ENCODE peak calls at places on chromosomes 1 and 21, in five cellular contexts. E, B, J, S and O are unnamed samples. For H3K4me1, the result is how much of the 10 kb centered on the place peaks cover.

GRCh38 chr1:27536767-27537166 is 46.8 kb upstream of the WASF2 start:
- DNase-seq in E (peak), B (peak), J (no peak), S (no peak), O (peak)

GRCh38 chr1:26786437-26787380 is 1.0 kb upstream of the PIGV start:
- DNase-seq in E (peak), B (peak), J (peak), S (peak), O (peak)

GRCh38 chr1:29703596-29703995 is 467.3 kb downstream of the PTPRU start:
- DNase-seq in E (no peak), B (no peak), J (no peak), S (no peak), O (no peak)

GRCh38 chr1:51945591-51945990 is 44.9 kb downstream of the RAB3B start:
- DNase-seq in E (no peak), B (no peak), J (no peak), S (no peak), O (no peak)

GRCh38 chr1:111605553-111605952 is 14.0 kb upstream of the RAP1A start:
- DNase-seq in E (peak), B (peak), J (no peak), S (no peak), O (peak)

GRCh38 chr1:110675060-110675791 is 486 bp upstream of the KCNA3 start:
- DNase-seq in E (no peak), B (no peak), J (no peak), S (no peak), O (peak)

GRCh38 chr1:210236840-210237409 is 4.3 kb downstream of the SERTAD4 start:
- DNase-seq in E (peak), B (peak), J (no peak), S (peak), O (peak)

GRCh38 chr21:17454315-17455027 is 58.4 kb upstream of the CXADR start:
- DNase-seq in E (no peak), B (no peak), J (no peak), S (no peak), O (peak)

GRCh38 chr21:44730951-44731579 is 19.7 kb upstream of the TSPEAR start:
- DNase-seq in E (no peak), B (no peak), J (no peak), S (no peak), O (no peak)

GRCh38 chr1:43565600-43566360 is 35.1 kb downstream of the PTPRF start:
- DNase-seq in E (peak), B (peak), J (peak), S (no peak), O (peak)

GRCh38 chr1:68600049-68600661 is 103.3 kb upstream of the DEPDC1 start:
- DNase-seq in E (no peak), B (no peak), J (no peak), S (no peak), O (no peak)

GRCh38 chr1:167808104-167808503 is 86.3 kb downstream of the MPZL1 start:
- DNase-seq in E (no peak), B (no peak), J (no peak), S (no peak), O (no peak)

GRCh38 chr1:39266269-39266668 is 61.8 kb downstream of the MACF1 start:
- DNase-seq in E (no peak), B (no peak), J (no peak), S (no peak), O (no peak)

GRCh38 chr1:232334246-232334645 is 295.7 kb downstream of the SIPA1L2 start:
- DNase-seq in E (no peak), B (no peak), J (no peak), S (no peak), O (no peak)

GRCh38 chr21:37367301-37367757 is 756 bp downstream of the DYRK1A start:
- DNase-seq in E (no peak), B (no peak), J (peak), S (no peak), O (no peak)

GRCh38 chr1:229203991-229204632 is 66.8 kb upstream of the RAB4A start:
- DNase-seq in E (no peak), B (no peak), J (no peak), S (no peak), O (no peak)

GRCh38 chr1:164802573-164803282 is 243.7 kb downstream of the PBX1 start:
- DNase-seq in E (no peak), B (no peak), J (no peak), S (no peak), O (no peak)
- H3K4me1 ChIP-seq in E (under half), B (under half), J (under half), S (under half), O (under half)

DNA sequence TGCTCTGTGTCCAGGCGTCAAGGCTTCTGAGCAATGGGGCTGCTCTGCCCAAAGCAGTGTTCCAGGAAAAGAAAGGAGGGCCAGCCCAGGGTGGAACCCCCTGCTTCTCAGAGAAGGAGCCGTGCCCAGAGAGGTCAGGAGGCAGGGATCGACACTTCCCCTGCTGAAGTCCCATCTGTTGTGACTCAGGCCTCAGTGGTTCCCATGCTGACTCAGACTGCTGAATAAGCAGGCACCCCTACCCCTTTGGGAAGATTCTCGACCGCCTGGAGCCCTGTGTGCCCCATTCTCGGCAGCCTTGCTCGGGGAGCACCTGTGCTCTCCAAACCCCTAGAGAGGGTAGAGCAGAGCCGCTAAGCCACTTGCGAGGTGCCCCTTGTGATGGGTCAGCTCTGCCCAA is 23.9 kb downstream of the PKP1 start:
- DNase-seq in E (no peak), B (no peak), J (no peak), S (no peak), O (no peak)
- H3K27ac ChIP-seq in E (no peak), B (no peak), J (no peak), S (peak), O (no peak)

GRCh38 chr1:201892211-201892610 is 3.5 kb downstream of the SHISA4 start:
- DNase-seq in E (no peak), B (no peak), J (no peak), S (no peak), O (no peak)
- H3K4me1 ChIP-seq in E (under half), B (half or more), J (under half), S (under half), O (under half)

GRCh38 chr21:46182548-46183336 is 1.5 kb downstream of the SPATC1L start:
- DNase-seq in E (no peak), B (no peak), J (no peak), S (no peak), O (peak)

GRCh38 chr21:46185717-46186116 is 1.5 kb upstream of the SPATC1L start:
- DNase-seq in E (peak), B (no peak), J (no peak), S (no peak), O (no peak)

GRCh38 chr21:46187251-46187650 is 3.0 kb upstream of the SPATC1L start:
- DNase-seq in E (peak), B (no peak), J (no peak), S (no peak), O (no peak)

GRCh38 chr21:46183910-46184624 is at the start of gene SPATC1L:
- DNase-seq in E (peak), B (peak), J (no peak), S (peak), O (peak)

DNA sequence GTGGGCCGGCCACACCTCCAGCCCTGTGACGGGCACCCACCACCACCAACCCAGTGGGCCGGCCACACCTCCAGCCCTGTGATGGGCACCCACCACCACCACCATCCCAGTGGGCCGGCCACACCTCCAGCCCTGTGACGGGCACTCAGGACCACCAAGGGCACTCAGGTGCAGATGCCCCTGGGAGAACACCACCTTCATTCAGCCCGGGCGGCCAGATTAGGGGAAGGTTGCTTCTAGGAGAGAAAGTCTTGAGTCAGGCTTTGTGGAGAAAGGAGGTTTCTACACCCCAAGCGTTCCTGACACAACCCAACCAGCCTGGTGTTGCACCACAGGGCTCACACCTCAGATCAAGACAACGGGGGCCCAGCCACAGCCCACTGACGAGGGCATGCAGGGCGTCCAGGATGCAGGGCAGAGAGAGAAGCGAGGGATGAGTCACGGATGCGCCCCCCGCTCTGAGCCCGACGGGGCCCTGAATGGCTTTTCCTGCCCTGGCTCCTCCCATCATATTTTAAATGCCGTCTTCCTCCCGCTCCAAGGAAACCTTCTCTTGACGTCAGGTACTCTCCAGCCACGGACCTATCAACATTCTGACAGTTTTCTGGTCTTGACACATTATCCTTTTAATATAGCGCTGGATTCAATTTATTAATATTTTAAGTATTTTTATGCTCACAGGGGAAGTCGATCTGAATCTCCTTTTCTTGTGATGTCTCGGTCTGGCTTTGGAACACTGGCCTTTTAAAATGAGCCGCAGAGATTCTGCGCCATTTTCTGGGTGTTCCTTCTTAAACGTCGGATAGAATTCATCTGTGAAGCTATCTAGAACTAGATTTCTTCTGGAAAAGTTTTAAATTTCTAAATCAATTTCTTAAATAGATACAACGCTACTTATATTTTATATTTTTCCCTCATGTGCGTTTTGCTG is 631 bp upstream of the SPATC1L start:
- DNase-seq in E (peak), B (peak), J (peak), S (peak), O (peak)
- H3K27ac ChIP-seq in E (no peak), B (peak), J (peak), S (peak), O (peak)

DNA sequence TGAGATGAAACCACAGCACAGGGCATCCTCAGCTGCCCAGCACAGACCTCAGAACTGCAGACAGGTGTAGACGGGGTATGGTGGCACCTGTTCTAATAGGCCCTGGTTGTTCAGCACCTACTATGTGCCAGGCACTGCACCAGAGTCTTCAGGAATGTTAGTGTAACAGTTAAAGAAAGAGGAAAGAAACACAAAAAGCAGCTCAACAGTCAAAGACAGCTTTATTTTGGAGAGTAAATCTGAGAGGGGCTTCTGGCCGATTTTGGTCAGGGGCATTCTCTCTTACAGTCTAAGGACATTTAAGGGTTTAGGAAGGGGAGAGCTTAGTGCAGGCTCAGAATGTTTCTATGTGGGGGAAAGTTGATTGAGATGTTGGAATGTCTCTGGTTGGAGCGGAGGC is 45.2 kb upstream of the ACTL8 start:
- DNase-seq in E (no peak), B (no peak), J (no peak), S (no peak), O (no peak)
- H3K4me1 ChIP-seq in E (under half), B (under half), J (under half), S (under half), O (under half)

GRCh38 chr21:42079939-42080787 is 9.0 kb downstream of the UMODL1 start:
- DNase-seq in E (no peak), B (no peak), J (no peak), S (no peak), O (no peak)

GRCh38 chr21:42081931-42082381 is 10.8 kb downstream of the UMODL1 start:
- DNase-seq in E (no peak), B (no peak), J (no peak), S (no peak), O (no peak)

GRCh38 chr21:42081138-42081537 is 10.0 kb downstream of the UMODL1 start:
- DNase-seq in E (no peak), B (no peak), J (no peak), S (no peak), O (no peak)

GRCh38 chr21:42079008-42079938 is 8.2 kb downstream of the UMODL1 start:
- DNase-seq in E (no peak), B (no peak), J (no peak), S (no peak), O (no peak)

GRCh38 chr21:42080788-42081083 is 9.6 kb downstream of the UMODL1 start:
- DNase-seq in E (no peak), B (no peak), J (no peak), S (no peak), O (no peak)
- H3K27ac ChIP-seq in E (no peak), B (no peak), J (no peak), S (no peak), O (no peak)

DNA sequence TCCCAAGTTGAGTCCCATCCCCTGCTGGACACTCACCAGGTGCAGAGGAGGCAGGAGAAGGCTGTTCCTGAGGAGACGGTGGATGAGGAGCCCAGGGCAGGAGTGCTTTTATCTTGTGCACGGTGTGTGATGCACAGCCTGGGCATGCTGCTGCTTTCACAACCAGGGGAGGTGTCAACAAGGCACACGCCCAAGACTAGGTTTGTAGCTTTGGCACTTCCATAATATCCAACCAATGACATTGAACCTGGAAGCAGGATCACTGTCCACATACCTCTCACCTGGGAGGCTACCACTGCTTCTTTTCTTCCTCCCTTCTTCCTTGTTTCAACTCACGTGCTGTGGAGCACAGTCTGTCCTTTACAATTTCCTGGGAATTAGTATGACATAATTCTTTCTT is at the start of gene LCE3D:
- DNase-seq in E (no peak), B (no peak), J (no peak), S (no peak), O (no peak)
- H3K4me1 ChIP-seq in E (under half), B (under half), J (under half), S (under half), O (under half)

GRCh38 chr1:95451054-95451453 is 217.0 kb downstream of the RWDD3 start:
- DNase-seq in E (no peak), B (no peak), J (no peak), S (no peak), O (no peak)

GRCh38 chr1:95451904-95452303 is 217.9 kb downstream of the RWDD3 start:
- DNase-seq in E (no peak), B (no peak), J (no peak), S (no peak), O (no peak)

DNA sequence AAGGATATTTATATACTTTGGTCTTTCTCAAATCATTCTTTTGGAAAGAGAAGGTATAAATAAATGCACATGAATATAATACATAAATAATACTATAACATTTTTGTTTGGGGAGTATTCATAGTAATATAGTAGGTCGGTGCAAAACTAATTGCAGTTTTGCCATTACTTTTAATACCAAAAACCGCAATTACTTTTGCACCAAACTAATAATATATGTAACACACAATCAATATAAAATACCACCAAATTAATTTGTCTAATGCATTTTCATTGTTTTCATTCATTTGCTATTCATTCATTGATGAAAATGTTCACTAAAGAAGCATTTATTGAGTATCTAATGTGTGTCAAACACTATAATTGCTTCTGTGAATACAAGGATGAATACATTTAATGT is 219.0 kb downstream of the RWDD3 start:
- DNase-seq in E (no peak), B (no peak), J (no peak), S (no peak), O (no peak)
- H3K27ac ChIP-seq in E (no peak), B (no peak), J (no peak), S (no peak), O (no peak)

GRCh38 chr1:40723196-40723955 is 31.9 kb downstream of the NFYC start:
- DNase-seq in E (no peak), B (no peak), J (no peak), S (peak), O (no peak)
- H3K4me1 ChIP-seq in E (under half), B (under half), J (under half), S (under half), O (under half)

DNA sequence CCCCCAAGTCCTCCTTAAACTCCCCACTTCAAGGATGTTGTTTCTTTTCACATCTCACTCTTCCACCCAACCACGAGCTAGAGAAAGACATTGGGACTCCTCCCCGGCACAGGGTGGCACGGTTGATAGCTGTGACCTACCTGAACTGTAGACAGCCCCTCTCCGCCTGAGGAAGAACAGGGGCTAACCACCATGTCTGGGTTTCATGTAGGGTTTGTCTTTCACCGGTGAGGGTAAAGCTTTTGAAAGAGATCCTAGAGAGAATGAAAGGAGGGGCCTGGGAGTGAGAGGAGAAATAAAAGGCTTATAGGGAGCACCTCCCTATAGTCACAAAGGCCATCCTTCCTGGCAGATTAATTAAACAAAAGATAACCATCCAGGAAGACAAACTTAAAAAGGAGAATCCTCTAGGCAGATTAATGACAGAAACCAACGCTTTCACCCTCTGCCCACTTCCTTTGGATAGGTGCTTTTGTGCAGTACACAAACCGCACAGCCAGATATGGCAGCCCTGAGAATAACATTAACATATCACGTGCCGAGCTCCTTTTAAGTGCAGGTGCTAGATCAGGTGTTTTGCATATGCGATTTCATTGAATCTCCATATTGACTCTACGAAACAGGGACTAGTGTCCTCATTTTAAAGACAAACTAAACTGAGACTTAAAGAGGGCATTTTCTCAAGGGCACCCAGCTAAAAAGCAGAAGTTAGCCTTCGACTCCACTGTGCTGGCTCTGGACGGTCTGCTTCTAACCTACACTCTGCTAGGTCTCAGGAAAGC is 178.0 kb upstream of the RUNX1 start:
- DNase-seq in E (no peak), B (no peak), J (no peak), S (no peak), O (no peak)
- H3K27ac ChIP-seq in E (no peak), B (no peak), J (no peak), S (no peak), O (no peak)